ENCODE peak calls at places on chromosomes 11 and 22, in nine cellular contexts. T, J, I, F, D, N, B, A and E are unnamed samples.

GRCh38 chr11:125517116-125517804 is 21.2 kb upstream of the FEZ1 start:
- DNase-seq in T (no peak), I (no peak), B (no peak), J (peak; percentile 37), D (peak; percentile 67), N (no peak), F (peak; percentile 100), A (peak; percentile 40), E (no peak)

GRCh38 chr11:96794152-96794551 is 404.3 kb downstream of the JRKL start:
- DNase-seq in A (no peak), T (no peak), I (no peak), F (peak; percentile 56), J (no peak), N (no peak), B (no peak), D (peak; percentile 0), E (no peak)

GRCh38 chr11:70078095-70078795 is at the start of gene ANO1:
- DNase-seq in T (no peak), N (no peak), B (no peak), F (peak; percentile 57), I (no peak), J (no peak), A (no peak), D (no peak), E (no peak)

GRCh38 chr22:47061226-47061625 is 298.8 kb downstream of the TBC1D22A start:
- DNase-seq in J (no peak), A (no peak), N (no peak), I (no peak), T (no peak), B (no peak), F (no peak), D (no peak), E (no peak)

GRCh38 chr22:21702700-21703683 is 32.6 kb downstream of the YPEL1 start:
- DNase-seq in I (no peak), B (no peak), F (no peak), D (no peak), N (no peak), T (no peak), A (no peak), J (no peak), E (no peak)

GRCh38 chr11:82791779-82792178 is 58.1 kb upstream of the FAM181B start:
- DNase-seq in A (no peak), J (no peak), B (no peak), D (no peak), F (no peak), N (no peak), T (no peak), I (no peak), E (no peak)

GRCh38 chr11:134366279-134366678 is 34.5 kb downstream of the GLB1L2 start:
- DNase-seq in A (no peak), T (no peak), D (no peak), F (no peak), N (no peak), J (no peak), I (no peak), B (no peak), E (no peak)

GRCh38 chr22:47929073-47929472 is 1166.6 kb downstream of the TBC1D22A start:
- DNase-seq in D (no peak), F (no peak), A (no peak), B (no peak), I (no peak), N (no peak), J (no peak), T (no peak), E (no peak)